ENCODE peak calls at places on chromosomes 3 and 15, in four cellular contexts. E is A549, W is HEK293T, N is IMR-90. J is an unnamed sample.

GRCh38 chr3:11826628-11827265 is 19.9 kb downstream of the TAMM41 start:
- DNase-seq in E (no peak), W (no peak), N (peak; percentile 79), J (no peak)

GRCh38 chr15:100307241-100307855 is 34.4 kb downstream of the ADAMTS17 start:
- DNase-seq in E (no peak), W (peak; percentile 35), N (no peak), J (no peak)

GRCh38 chr3:51670053-51670666 is 892 bp upstream of the TEX264 start:
- DNase-seq in E (no peak), W (no peak), N (no peak), J (no peak)

GRCh38 chr15:31078461-31078860 is 23.1 kb downstream of the TRPM1 start:
- DNase-seq in E (no peak), W (no peak), N (no peak), J (no peak)

GRCh38 chr3:152930516-152930915 is 95.6 kb downstream of the P2RY1 start:
- DNase-seq in E (no peak), W (no peak), N (no peak), J (no peak)

GRCh38 chr3:11370134-11370533 is 97.9 kb downstream of the ATG7 start:
- DNase-seq in E (no peak), W (no peak), N (no peak), J (no peak)

GRCh38 chr3:40951636-40952035 is 247.7 kb upstream of the CTNNB1 start:
- DNase-seq in E (no peak), W (no peak), N (no peak), J (no peak)

GRCh38 chr3:39011191-39011736 is 40.5 kb downstream of the SCN11A start:
- DNase-seq in E (no peak), W (no peak), N (no peak), J (no peak)

GRCh38 chr3:120637836-120638559 is 41.9 kb downstream of the NDUFB4 start:
- DNase-seq in E (no peak), W (no peak), N (peak; percentile 40), J (no peak)

GRCh38 chr3:6921876-6922275 is 61.0 kb downstream of the GRM7 start:
- DNase-seq in E (no peak), W (no peak), N (no peak), J (no peak)

GRCh38 chr15:63712828-63713520 is 115.8 kb downstream of the FBXL22 start:
- DNase-seq in E (no peak), W (no peak), N (no peak), J (no peak)

GRCh38 chr3:46866720-46867549 is 3.7 kb upstream of the MYL3 start:
- DNase-seq in E (peak; percentile 28), W (peak; percentile 75), N (peak; percentile 21), J (peak; percentile 39)

GRCh38 chr15:69067296-69067695 is 52.8 kb downstream of the NOX5 start:
- DNase-seq in E (no peak), W (no peak), N (no peak), J (no peak)

GRCh38 chr15:50116477-50116876 is 2.6 kb downstream of the ATP8B4 start:
- DNase-seq in E (peak; percentile 73), W (peak; percentile 7), N (peak; percentile 19), J (peak; percentile 78)

GRCh38 chr15:50905055-50905454 is 3.4 kb upstream of the AP4E1 start:
- DNase-seq in E (no peak), W (no peak), N (no peak), J (no peak)

GRCh38 chr3:140859592-140860336 is 81.9 kb upstream of the SLC25A36 start:
- DNase-seq in E (no peak), W (no peak), N (no peak), J (no peak)

GRCh38 chr3:176988795-176989194 is 208.5 kb downstream of the TBL1XR1 start:
- DNase-seq in E (no peak), W (no peak), N (no peak), J (no peak)

GRCh38 chr15:84755736-84756527 is 7.5 kb downstream of the ZNF592 start:
- DNase-seq in E (no peak), W (no peak), N (no peak), J (no peak)

GRCh38 chr15:37931868-37932267 is 2.6 kb upstream of the TMCO5A start:
- DNase-seq in E (no peak), W (no peak), N (peak; percentile 80), J (no peak)

DNA sequence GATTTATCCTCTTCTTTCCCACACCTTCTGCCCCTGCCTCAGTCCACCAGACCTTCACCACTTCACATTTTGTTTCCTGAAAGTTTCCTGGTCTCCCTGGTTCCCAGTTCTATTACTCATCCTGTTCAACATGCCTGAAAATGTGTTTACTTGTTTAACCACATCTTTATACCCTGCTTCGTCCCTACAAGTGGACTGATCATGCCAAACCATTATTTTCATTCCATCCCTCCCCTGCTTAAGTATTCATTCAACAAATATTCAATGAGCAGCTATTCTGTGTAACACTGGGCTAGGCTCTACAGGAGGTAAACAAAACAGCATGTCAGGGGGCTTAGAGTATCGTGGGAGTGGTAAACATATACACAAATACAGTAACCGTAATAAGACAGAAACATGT is 5.5 kb downstream of the MYO5A start:
- DNase-seq in E (no peak), W (no peak), N (peak; percentile 93), J (no peak)
- TF ChIP-seq BHLHE40 in E (no peak), W (no peak), N (peak; percentile 44), J (no peak)

GRCh38 chr3:32257042-32257441 is 18.6 kb downstream of the CMTM8 start:
- DNase-seq in E (no peak), W (no peak), N (no peak), J (no peak)
- TF ChIP-seq BHLHE40 in E (no peak), W (no peak), N (no peak), J (no peak)

GRCh38 chr3:161559177-161559998 is 62.8 kb downstream of the OTOL1 start:
- DNase-seq in E (peak; percentile 46), W (peak; percentile 44), N (peak; percentile 9), J (peak; percentile 27)
- TF ChIP-seq BHLHE40 in E (no peak), W (no peak), N (no peak), J (no peak)

DNA sequence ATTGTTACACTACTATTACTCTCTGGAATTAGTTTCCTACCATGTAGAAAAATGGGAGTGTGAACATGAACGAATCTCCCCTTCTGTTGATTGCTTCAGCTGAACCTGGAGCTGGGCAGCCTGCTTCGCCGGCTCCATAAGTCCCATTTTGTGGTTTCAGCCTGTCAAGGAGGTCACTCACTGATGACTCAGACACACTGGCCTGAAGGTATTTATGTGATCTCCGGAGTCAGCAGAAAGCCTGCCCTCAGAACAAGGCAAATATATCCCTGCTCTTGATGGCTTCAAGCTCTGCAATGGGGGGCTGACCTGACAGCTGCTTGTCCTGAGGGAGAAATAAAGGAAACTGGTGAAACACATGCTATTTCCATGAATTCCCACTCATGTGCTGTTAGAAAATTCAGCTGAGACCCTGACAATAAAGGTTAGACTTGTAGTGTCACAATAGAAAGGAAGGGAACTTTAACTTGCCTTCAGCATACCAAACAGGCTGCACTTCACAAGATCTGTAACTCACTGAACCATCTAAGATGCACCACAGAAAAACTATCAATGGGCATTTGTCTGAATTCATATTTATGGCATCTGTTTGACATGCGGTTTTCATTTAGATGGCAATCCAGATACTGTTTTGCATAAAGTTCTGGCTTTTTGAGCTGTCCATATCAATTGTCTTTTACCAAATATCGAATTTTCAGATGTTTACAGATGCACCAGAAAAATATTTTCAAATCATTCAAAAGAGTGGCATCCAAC is 282.0 kb upstream of the VEPH1 start:
- DNase-seq in E (peak; percentile 60), W (peak; percentile 23), N (peak; percentile 94), J (peak; percentile 30)
- TF ChIP-seq BHLHE40 in E (no peak), W (no peak), N (peak; percentile 70), J (no peak)

GRCh38 chr15:55714064-55714463 is 28.9 kb downstream of the PRTG start:
- DNase-seq in E (no peak), W (no peak), N (no peak), J (no peak)

GRCh38 chr15:55712363-55712762 is 30.6 kb downstream of the PRTG start:
- DNase-seq in E (no peak), W (no peak), N (no peak), J (no peak)

GRCh38 chr15:55710286-55710685 is 32.7 kb downstream of the PRTG start:
- DNase-seq in E (no peak), W (no peak), N (no peak), J (no peak)

GRCh38 chr15:55715355-55716076 is 27.4 kb downstream of the PRTG start:
- DNase-seq in E (no peak), W (no peak), N (no peak), J (no peak)
- TF ChIP-seq BHLHE40 in E (no peak), W (no peak), N (no peak), J (no peak)

J was measured in HepG2.